ENCODE peak calls at places on chromosomes 7 and 10, in nine cellular contexts. V is CD8-positive, alpha-beta memory T cell; D is ovary; R is GM06990; M is AG09309; G is left ventricle myocardium inferior; H is adipocyte; I is fibroblast of the aortic adventitia; Q is testis. N is an unnamed sample.

GRCh38 chr7:23247101-23247601 is 576 bp downstream of the GPNMB start:
- DNase-seq in V (no peak), D (no peak), R (no peak), M (no peak), G (no peak), H (no peak), I (no peak), Q (no peak), N (no peak)

GRCh38 chr10:33116293-33116697 is 158.3 kb upstream of the ITGB1 start:
- DNase-seq in V (no peak), D (peak), R (no peak), M (no peak), G (no peak), H (peak), I (peak), Q (peak), N (peak)

GRCh38 chr7:151374726-151375125 is 33.1 kb downstream of the NUB1 start:
- DNase-seq in V (no peak), D (peak), R (no peak), M (no peak), G (no peak), H (no peak), I (no peak), Q (no peak), N (no peak)

GRCh38 chr7:28570970-28571288 is 158.6 kb downstream of the CREB5 start:
- DNase-seq in V (no peak), D (no peak), R (no peak), M (no peak), G (no peak), H (peak), I (no peak), Q (no peak), N (peak)

GRCh38 chr10:34966440-34966839 is 123.7 kb downstream of the CUL2 start:
- DNase-seq in V (no peak), D (no peak), R (no peak), M (peak), G (no peak), H (peak), I (peak), Q (no peak), N (no peak)

GRCh38 chr7:28953628-28954027 is 4.5 kb downstream of the TRIL start:
- DNase-seq in V (no peak), D (no peak), R (no peak), M (no peak), G (no peak), H (peak), I (peak), Q (no peak), N (peak)

GRCh38 chr10:48745662-48746245 is 61.1 kb downstream of the WDFY4 start:
- DNase-seq in V (no peak), D (no peak), R (no peak), M (no peak), G (no peak), H (no peak), I (no peak), Q (peak), N (no peak)

GRCh38 chr7:105790996-105791395 is 85.4 kb downstream of the ATXN7L1 start:
- DNase-seq in V (no peak), D (no peak), R (no peak), M (no peak), G (no peak), H (no peak), I (no peak), Q (no peak), N (no peak)

GRCh38 chr10:68424454-68425014 is 17.5 kb upstream of the RUFY2 start:
- DNase-seq in V (no peak), D (no peak), R (no peak), M (no peak), G (no peak), H (no peak), I (no peak), Q (no peak), N (no peak)

GRCh38 chr10:58747687-58748086 is 235.0 kb downstream of the BICC1 start:
- DNase-seq in V (no peak), D (no peak), R (no peak), M (no peak), G (no peak), H (no peak), I (no peak), Q (no peak), N (no peak)

GRCh38 chr7:46512901-46513431 is 591.9 kb upstream of the IGFBP3 start:
- DNase-seq in V (no peak), D (no peak), R (no peak), M (no peak), G (no peak), H (no peak), I (no peak), Q (no peak), N (no peak)

GRCh38 chr7:8271960-8272359 is 10.0 kb upstream of the ICA1 start:
- DNase-seq in V (no peak), D (no peak), R (no peak), M (no peak), G (no peak), H (no peak), I (no peak), Q (no peak), N (no peak)

GRCh38 chr7:13050703-13051102 is 363.3 kb downstream of the ARL4A start:
- DNase-seq in V (no peak), D (no peak), R (no peak), M (peak), G (no peak), H (peak), I (peak), Q (no peak), N (peak)

GRCh38 chr10:46062735-46063428 is 16.8 kb upstream of the MSMB start:
- DNase-seq in V (no peak), D (no peak), R (no peak), M (no peak), G (no peak), H (no peak), I (no peak), Q (no peak), N (no peak)

GRCh38 chr10:119469846-119470245 is 72.7 kb downstream of the RGS10 start:
- DNase-seq in V (no peak), D (no peak), R (no peak), M (no peak), G (no peak), H (no peak), I (no peak), Q (no peak), N (no peak)

GRCh38 chr10:17993361-17993760 is 41.6 kb downstream of the SLC39A12 start:
- DNase-seq in V (no peak), D (no peak), R (no peak), M (peak), G (no peak), H (peak), I (no peak), Q (no peak), N (no peak)

GRCh38 chr7:24227603-24228359 is 56.2 kb upstream of the NPY start:
- DNase-seq in V (no peak), D (no peak), R (peak), M (no peak), G (no peak), H (no peak), I (no peak), Q (no peak), N (no peak)

GRCh38 chr10:35822316-35822715 is 180.2 kb upstream of the FZD8 start:
- DNase-seq in V (no peak), D (peak), R (peak), M (peak), G (peak), H (no peak), I (peak), Q (peak), N (peak)

GRCh38 chr10:77160679-77161078 is 476.9 kb downstream of the KCNMA1 start:
- DNase-seq in V (no peak), D (no peak), R (no peak), M (peak), G (no peak), H (peak), I (peak), Q (no peak), N (peak)

GRCh38 chr7:132723506-132724081 is 147.3 kb upstream of the PLXNA4 start:
- DNase-seq in V (no peak), D (no peak), R (no peak), M (no peak), G (no peak), H (no peak), I (no peak), Q (no peak), N (no peak)

GRCh38 chr7:31192996-31193395 is 140.9 kb downstream of the ADCYAP1R1 start:
- DNase-seq in V (no peak), D (peak), R (peak), M (no peak), G (peak), H (peak), I (peak), Q (peak), N (peak)

GRCh38 chr10:28715246-28715645 is 37.9 kb downstream of the BAMBI start:
- DNase-seq in V (no peak), D (no peak), R (no peak), M (no peak), G (no peak), H (no peak), I (no peak), Q (no peak), N (no peak)

GRCh38 chr7:95501261-95501816 is 15.6 kb downstream of the ASB4 start:
- DNase-seq in V (no peak), D (no peak), R (peak), M (no peak), G (no peak), H (no peak), I (no peak), Q (no peak), N (no peak)

GRCh38 chr10:48533951-48534720 is 70.7 kb downstream of the ARHGAP22 start:
- DNase-seq in V (no peak), D (no peak), R (no peak), M (peak), G (no peak), H (peak), I (peak), Q (no peak), N (no peak)

GRCh38 chr10:1408656-1409358 is 328.5 kb downstream of the ADARB2 start:
- DNase-seq in V (peak), D (no peak), R (no peak), M (no peak), G (no peak), H (no peak), I (no peak), Q (no peak), N (no peak)

GRCh38 chr7:103762361-103762760 is 227.1 kb downstream of the RELN start:
- DNase-seq in V (no peak), D (no peak), R (no peak), M (no peak), G (no peak), H (no peak), I (no peak), Q (no peak), N (no peak)

GRCh38 chr10:96532523-96532922 is 18.8 kb upstream of the TLL2 start:
- DNase-seq in V (no peak), D (no peak), R (no peak), M (no peak), G (no peak), H (peak), I (peak), Q (no peak), N (no peak)

GRCh38 chr10:4802711-4803487 is 23.1 kb upstream of the AKR1E2 start:
- DNase-seq in V (no peak), D (no peak), R (no peak), M (no peak), G (no peak), H (no peak), I (no peak), Q (no peak), N (no peak)

GRCh38 chr10:129079705-129080104 is 387.3 kb upstream of the MGMT start:
- DNase-seq in V (no peak), D (no peak), R (no peak), M (no peak), G (peak), H (no peak), I (no peak), Q (no peak), N (no peak)

GRCh38 chr10:108852211-108852610 is 1071.1 kb downstream of the XPNPEP1 start:
- DNase-seq in V (no peak), D (no peak), R (peak), M (no peak), G (no peak), H (no peak), I (no peak), Q (no peak), N (no peak)

GRCh38 chr10:132904169-132904813 is 38.1 kb downstream of the CFAP46 start:
- DNase-seq in V (peak), D (no peak), R (no peak), M (no peak), G (peak), H (peak), I (peak), Q (peak), N (no peak)

GRCh38 chr10:116398224-116398623 is 29.4 kb upstream of the PNLIPRP3 start:
- DNase-seq in V (no peak), D (no peak), R (no peak), M (no peak), G (no peak), H (no peak), I (no peak), Q (no peak), N (no peak)

GRCh38 chr10:571643-572042 is 117.8 kb downstream of the DIP2C start:
- DNase-seq in V (no peak), D (no peak), R (no peak), M (peak), G (no peak), H (peak), I (peak), Q (no peak), N (no peak)

GRCh38 chr7:106041140-106041717 is 70.9 kb downstream of the SYPL1 start:
- DNase-seq in V (no peak), D (peak), R (no peak), M (no peak), G (no peak), H (peak), I (peak), Q (peak), N (peak)

GRCh38 chr7:13336227-13336626 is 648.8 kb downstream of the ARL4A start:
- DNase-seq in V (no peak), D (no peak), R (no peak), M (peak), G (no peak), H (peak), I (peak), Q (no peak), N (no peak)

GRCh38 chr7:104231054-104232046 is 23.5 kb upstream of the ORC5 start:
- DNase-seq in V (peak), D (no peak), R (peak), M (no peak), G (no peak), H (peak), I (peak), Q (peak), N (peak)

DNA sequence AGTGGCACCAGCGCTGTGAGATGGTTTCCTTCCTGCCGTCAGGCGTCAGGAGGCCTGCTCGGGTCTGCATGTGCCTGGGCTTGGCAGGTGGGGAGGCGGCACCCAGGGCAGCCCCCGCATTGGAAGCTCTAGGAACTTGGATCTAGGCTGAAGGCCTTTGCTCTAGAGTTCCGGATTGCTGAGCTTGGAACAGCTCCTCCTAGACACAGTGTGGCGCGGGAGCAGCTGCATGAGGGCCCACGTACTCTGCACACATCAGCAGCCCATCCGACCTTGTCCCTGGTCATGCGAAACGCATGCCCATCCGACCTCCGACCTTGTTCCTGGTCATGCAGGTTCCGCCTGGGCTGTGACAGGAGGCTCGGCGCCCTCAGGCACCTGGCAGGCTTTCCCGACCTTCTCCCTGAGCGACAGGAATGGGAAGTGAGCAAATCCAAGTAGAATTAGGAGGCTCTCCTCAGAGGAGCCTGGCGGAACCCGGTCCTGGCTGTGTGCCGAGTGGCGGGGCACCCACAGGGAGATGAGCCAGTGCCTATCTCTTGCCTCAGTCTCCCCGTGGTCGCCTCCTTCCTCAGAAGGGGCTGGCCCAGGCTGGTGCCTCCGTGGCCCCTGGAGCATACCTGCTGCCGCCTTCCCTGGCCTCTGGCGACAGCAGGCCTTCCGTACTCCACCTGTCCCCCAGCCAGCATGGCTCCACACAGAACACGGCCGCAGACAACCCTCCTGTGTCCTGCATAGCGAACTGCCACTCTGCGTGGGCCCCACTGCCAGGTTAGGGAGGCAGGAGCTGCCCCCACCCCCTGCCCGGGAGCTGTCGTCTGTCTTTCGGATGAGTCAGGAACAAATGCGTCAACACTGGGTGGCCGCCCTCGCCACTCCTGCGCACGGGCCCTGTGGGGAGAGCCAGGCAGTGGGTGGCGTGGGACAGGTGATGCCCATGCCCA is 12.0 kb downstream of the GET4 start:
- DNase-seq in V (no peak), D (no peak), R (no peak), M (no peak), G (peak), H (no peak), I (no peak), Q (no peak), N (no peak)
- H3K4me3 ChIP-seq in V (no peak), D (no peak), R (no peak), M (no peak), G (no peak), H (no peak), I (no peak), Q (no peak), N (no peak)

DNA sequence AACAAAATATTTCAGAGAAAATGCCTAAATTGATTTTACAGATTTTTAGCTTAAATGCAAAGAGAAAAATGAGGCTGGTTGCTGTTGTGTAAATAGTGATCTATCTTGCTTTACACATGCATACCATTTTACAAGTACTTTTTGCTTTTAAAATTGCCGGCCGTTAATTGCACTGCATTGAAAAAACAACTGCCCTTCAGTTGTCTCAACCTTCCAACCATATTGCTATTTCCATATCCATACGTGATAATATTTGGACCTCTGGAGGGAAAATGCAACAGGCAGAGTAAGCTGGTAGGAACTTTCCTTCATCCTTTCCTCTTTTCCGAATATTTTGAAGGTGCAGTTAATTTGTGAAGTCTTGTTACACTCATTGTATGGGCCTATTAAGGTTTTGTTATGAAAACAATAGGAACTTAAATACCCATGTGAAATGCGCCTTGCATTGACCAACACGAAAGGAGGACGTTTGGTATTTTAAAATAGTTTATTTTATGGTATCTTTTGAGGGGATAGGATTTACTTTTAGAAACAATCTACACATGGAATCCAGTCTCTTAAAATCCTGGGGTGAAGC is 11.3 kb downstream of the BMI1 start:
- DNase-seq in V (no peak), D (no peak), R (no peak), M (no peak), G (no peak), H (no peak), I (no peak), Q (no peak), N (no peak)
- H3K4me3 ChIP-seq in V (no peak), D (no peak), R (no peak), M (no peak), G (no peak), H (no peak), I (no peak), Q (no peak), N (no peak)

GRCh38 chr7:144069511-144069910 is at the start of gene OR2A25:
- DNase-seq in V (no peak), D (no peak), R (no peak), M (no peak), G (no peak), H (no peak), I (no peak), Q (no peak), N (no peak)
- H3K4me3 ChIP-seq in V (no peak), D (no peak), R (no peak), M (no peak), G (no peak), H (no peak), I (no peak), Q (no peak), N (no peak)

GRCh38 chr10:101224910-101225823 is 4.1 kb downstream of the LBX1 start:
- DNase-seq in V (no peak), D (no peak), R (no peak), M (no peak), G (no peak), H (no peak), I (no peak), Q (no peak), N (no peak)
- H3K4me3 ChIP-seq in V (peak), D (no peak), R (no peak), M (no peak), G (peak), H (no peak), I (no peak), Q (peak), N (no peak)

GRCh38 chr7:2202361-2202761 is 30.4 kb downstream of the MAD1L1 start:
- DNase-seq in V (no peak), D (no peak), R (no peak), M (no peak), G (no peak), H (no peak), I (no peak), Q (no peak), N (no peak)
- H3K4me3 ChIP-seq in V (no peak), D (no peak), R (no peak), M (no peak), G (no peak), H (no peak), I (no peak), Q (no peak), N (no peak)

DNA sequence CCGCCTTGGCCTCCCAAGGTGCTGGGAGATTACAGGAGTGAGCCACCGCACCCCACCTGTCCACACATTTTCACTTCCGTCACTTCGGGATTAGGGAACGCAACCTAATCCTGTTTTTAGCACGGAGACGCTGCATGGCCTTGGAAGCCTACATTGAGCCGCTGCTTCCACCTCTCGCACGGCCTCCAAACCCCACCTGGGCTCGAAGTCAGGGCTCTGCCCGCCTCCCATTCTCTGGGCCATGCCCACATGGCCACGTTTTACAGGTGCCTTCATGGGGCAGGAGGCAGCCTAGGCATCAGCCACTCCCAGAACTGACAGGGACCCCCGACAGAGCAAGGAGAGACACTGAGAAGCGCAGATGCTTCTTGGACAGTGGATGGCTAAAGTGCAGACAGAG is 100.6 kb downstream of the OAT start:
- DNase-seq in V (no peak), D (peak), R (no peak), M (no peak), G (no peak), H (no peak), I (no peak), Q (no peak), N (no peak)
- H3K4me3 ChIP-seq in V (no peak), D (no peak), R (no peak), M (no peak), G (no peak), H (no peak), I (no peak), Q (no peak), N (no peak)

N was measured in brain microvascular endothelial cell.